ENCODE peak calls at places on chromosomes 2 and 18, in five cellular contexts. F is germinal center; T is stimulated activated CD4-positive, alpha-beta T cell treated with anti-CD3 and anti-CD28 coated beads, Interleukin-2, amount 100 ng/mL, for 24 hours; Q is dorsolateral prefrontal cortex; O is NCI-H1930. Y is an unnamed sample.

GRCh38 chr18:2916184-2916583 is 69.4 kb downstream of the EMILIN2 start:
- DNase-seq in O (no peak), F (no peak), Q (no peak), T (no peak), Y (no peak)

GRCh38 chr2:228699400-228699799 is 517.9 kb upstream of the SPHKAP start:
- DNase-seq in F (no peak), T (no peak), O (no peak), Q (no peak), Y (no peak)

GRCh38 chr2:8597094-8597493 is 84.8 kb upstream of the ID2 start:
- DNase-seq in O (no peak), T (no peak), Q (no peak), F (no peak), Y (no peak)

GRCh38 chr2:88613921-88614320 is 13.3 kb downstream of the EIF2AK3 start:
- DNase-seq in Q (no peak), F (no peak), T (no peak), O (no peak), Y (no peak)

GRCh38 chr2:236550701-236551465 is 18.7 kb upstream of the ACKR3 start:
- DNase-seq in Q (no peak), F (peak; percentile 63), T (peak; percentile 32), O (no peak), Y (no peak)

GRCh38 chr2:181678744-181679543 is 1.4 kb downstream of the NEUROD1 start:
- DNase-seq in F (no peak), O (no peak), T (no peak), Q (no peak), Y (no peak)

GRCh38 chr2:143901185-143901842 is 618.6 kb downstream of the ZEB2 start:
- DNase-seq in Q (no peak), O (no peak), F (no peak), T (no peak), Y (no peak)

GRCh38 chr2:169018390-169018789 is 12.7 kb downstream of the ABCB11 start:
- DNase-seq in F (no peak), Q (no peak), O (no peak), T (no peak), Y (no peak)

GRCh38 chr18:44098551-44099098 is 582.1 kb upstream of the SETBP1 start:
- DNase-seq in F (peak; percentile 3), Q (no peak), O (no peak), T (no peak), Y (no peak)

GRCh38 chr2:113212245-113213060 is 38.7 kb downstream of the PSD4 start:
- DNase-seq in T (no peak), O (no peak), Q (no peak), F (no peak), Y (no peak)

GRCh38 chr18:35582310-35582682 is 756 bp downstream of the GALNT1 start:
- DNase-seq in O (no peak), Q (no peak), F (no peak), T (no peak), Y (no peak)

GRCh38 chr2:216856666-216857065 is 3.2 kb downstream of the TNP1 start:
- DNase-seq in Q (no peak), O (no peak), F (no peak), T (no peak), Y (no peak)

GRCh38 chr2:190407662-190408537 is at the start of gene MFSD6:
- DNase-seq in Q (peak; percentile 63), T (peak; percentile 63), O (peak; percentile 24), F (peak; percentile 69), Y (peak; percentile 12)

GRCh38 chr2:54336136-54336976 is 80.3 kb upstream of the TSPYL6 start:
- DNase-seq in Q (no peak), O (no peak), F (no peak), T (no peak), Y (no peak)

GRCh38 chr2:239499989-239500914 is 99.4 kb upstream of the HDAC4 start:
- DNase-seq in Q (peak; percentile 36), F (no peak), T (no peak), O (no peak), Y (no peak)

GRCh38 chr2:240836781-240837467 is 16.9 kb upstream of the KIF1A start:
- DNase-seq in F (no peak), Q (peak; percentile 74), O (no peak), T (no peak), Y (peak; percentile 75)

GRCh38 chr2:219109468-219109867 is 48.7 kb upstream of the IHH start:
- DNase-seq in Q (no peak), T (peak; percentile 49), O (no peak), F (no peak), Y (no peak)

GRCh38 chr2:56729212-56729611 is 545.4 kb downstream of the CCDC85A start:
- DNase-seq in T (no peak), F (no peak), O (no peak), Q (no peak), Y (no peak)

GRCh38 chr2:84273406-84273805 is 185.7 kb downstream of the SUCLG1 start:
- DNase-seq in Q (no peak), O (no peak), F (no peak), T (no peak), Y (no peak)

GRCh38 chr18:48838166-48838775 is 112.5 kb downstream of the SMAD7 start:
- DNase-seq in F (no peak), O (no peak), Q (no peak), T (no peak), Y (no peak)

GRCh38 chr2:4219121-4219520 is 515.7 kb downstream of the DCDC2C start:
- DNase-seq in T (no peak), O (no peak), F (no peak), Q (no peak), Y (no peak)

GRCh38 chr2:1988594-1988993 is 244.3 kb upstream of the PXDN start:
- DNase-seq in O (no peak), Q (no peak), F (no peak), T (no peak), Y (no peak)

GRCh38 chr18:3821524-3821923 is 371.6 kb downstream of the TGIF1 start:
- DNase-seq in F (no peak), Q (no peak), T (no peak), O (no peak), Y (no peak)